ENCODE peak calls at places on chromosomes 11 and 22, in six cellular contexts. One of them, this sample, is unnamed.
A peak's percentile ranks its signal among the peaks of the same experiment; 100 is the strongest.

GRCh38 chr22:34099278-34099677 is 179.0 kb upstream of the LARGE1 start:
- DNase-seq in HFFc6: no peak
- DNase-seq in fibroblast of lung: no peak
- DNase-seq in left ventricle myocardium inferior: no peak
- DNase-seq in nephron progenitor cell: no peak
- DNase-seq in B cell: no peak
- DNase-seq in this sample: no peak

GRCh38 chr11:12184696-12185095 is 74.3 kb downstream of the MICAL2 start:
- DNase-seq in HFFc6: peak; percentile 20
- DNase-seq in fibroblast of lung: peak; percentile 56
- DNase-seq in left ventricle myocardium inferior: no peak
- DNase-seq in nephron progenitor cell: no peak
- DNase-seq in B cell: no peak
- DNase-seq in this sample: no peak

GRCh38 chr11:118339281-118340045 is 3.0 kb downstream of the CD3D start:
- DNase-seq in HFFc6: no peak
- DNase-seq in fibroblast of lung: no peak
- DNase-seq in left ventricle myocardium inferior: no peak
- DNase-seq in nephron progenitor cell: no peak
- DNase-seq in B cell: no peak
- DNase-seq in this sample: peak; percentile 34

GRCh38 chr11:66144000-66144678 is 74.1 kb downstream of the PACS1 start:
- DNase-seq in HFFc6: no peak
- DNase-seq in fibroblast of lung: no peak
- DNase-seq in left ventricle myocardium inferior: no peak
- DNase-seq in nephron progenitor cell: no peak
- DNase-seq in B cell: no peak
- DNase-seq in this sample: no peak

GRCh38 chr11:134207538-134208239 is 16.1 kb downstream of the NCAPD3 start:
- DNase-seq in HFFc6: peak; percentile 6
- DNase-seq in fibroblast of lung: no peak
- DNase-seq in left ventricle myocardium inferior: peak; percentile 25
- DNase-seq in nephron progenitor cell: peak; percentile 65
- DNase-seq in B cell: no peak
- DNase-seq in this sample: peak; percentile 79

GRCh38 chr11:116397556-116398167 is 375.1 kb downstream of the BUD13 start:
- DNase-seq in HFFc6: no peak
- DNase-seq in fibroblast of lung: peak; percentile 30
- DNase-seq in left ventricle myocardium inferior: no peak
- DNase-seq in nephron progenitor cell: no peak
- DNase-seq in B cell: no peak
- DNase-seq in this sample: no peak

GRCh38 chr11:1640076-1640946 is 10.7 kb downstream of the KRTAP5-5 start:
- DNase-seq in HFFc6: no peak
- DNase-seq in fibroblast of lung: no peak
- DNase-seq in left ventricle myocardium inferior: no peak
- DNase-seq in nephron progenitor cell: peak; percentile 74
- DNase-seq in B cell: peak; percentile 72
- DNase-seq in this sample: peak; percentile 26

GRCh38 chr11:65435330-65435931 is 12.8 kb downstream of the NEAT1 start:
- DNase-seq in HFFc6: no peak
- DNase-seq in fibroblast of lung: no peak
- DNase-seq in left ventricle myocardium inferior: no peak
- DNase-seq in nephron progenitor cell: no peak
- DNase-seq in B cell: no peak
- DNase-seq in this sample: no peak

GRCh38 chr11:45798793-45799441 is 6.0 kb upstream of the SLC35C1 start:
- DNase-seq in HFFc6: no peak
- DNase-seq in fibroblast of lung: no peak
- DNase-seq in left ventricle myocardium inferior: no peak
- DNase-seq in nephron progenitor cell: no peak
- DNase-seq in B cell: no peak
- DNase-seq in this sample: no peak

GRCh38 chr11:2462986-2463765 is 18.4 kb downstream of the KCNQ1 start:
- DNase-seq in HFFc6: no peak
- DNase-seq in fibroblast of lung: no peak
- DNase-seq in left ventricle myocardium inferior: peak; percentile 82
- DNase-seq in nephron progenitor cell: no peak
- DNase-seq in B cell: peak; percentile 62
- DNase-seq in this sample: no peak

GRCh38 chr11:79100093-79100704 is 340.6 kb downstream of the TENM4 start:
- DNase-seq in HFFc6: peak; percentile 19
- DNase-seq in fibroblast of lung: peak; percentile 51
- DNase-seq in left ventricle myocardium inferior: no peak
- DNase-seq in nephron progenitor cell: peak; percentile 49
- DNase-seq in B cell: peak; percentile 48
- DNase-seq in this sample: peak; percentile 52

GRCh38 chr11:71370895-71371673 is 77.1 kb downstream of the DHCR7 start:
- DNase-seq in HFFc6: no peak
- DNase-seq in fibroblast of lung: no peak
- DNase-seq in left ventricle myocardium inferior: no peak
- DNase-seq in nephron progenitor cell: no peak
- DNase-seq in B cell: no peak
- DNase-seq in this sample: no peak

GRCh38 chr11:69444381-69445130 is 36.9 kb upstream of the LINC01488 start:
- DNase-seq in HFFc6: peak; percentile 94
- DNase-seq in fibroblast of lung: peak; percentile 90
- DNase-seq in left ventricle myocardium inferior: peak; percentile 70
- DNase-seq in nephron progenitor cell: peak; percentile 60
- DNase-seq in B cell: no peak
- DNase-seq in this sample: peak; percentile 8

GRCh38 chr22:37544955-37545702 is 15.2 kb upstream of the CDC42EP1 start:
- DNase-seq in HFFc6: peak; percentile 63
- DNase-seq in fibroblast of lung: peak; percentile 44
- DNase-seq in left ventricle myocardium inferior: peak; percentile 68
- DNase-seq in nephron progenitor cell: peak; percentile 70
- DNase-seq in B cell: peak; percentile 54
- DNase-seq in this sample: peak; percentile 80

GRCh38 chr11:117309310-117309709 is 6.7 kb downstream of the BACE1 start:
- DNase-seq in HFFc6: no peak
- DNase-seq in fibroblast of lung: no peak
- DNase-seq in left ventricle myocardium inferior: no peak
- DNase-seq in nephron progenitor cell: no peak
- DNase-seq in B cell: no peak
- DNase-seq in this sample: no peak

GRCh38 chr22:36258750-36259619 is 6.1 kb downstream of the APOL1 start:
- DNase-seq in HFFc6: no peak
- DNase-seq in fibroblast of lung: peak; percentile 53
- DNase-seq in left ventricle myocardium inferior: peak; percentile 34
- DNase-seq in nephron progenitor cell: peak; percentile 52
- DNase-seq in B cell: no peak
- DNase-seq in this sample: peak; percentile 76

GRCh38 chr11:67262731-67263675 is 3.3 kb upstream of the GRK2 start:
- DNase-seq in HFFc6: peak; percentile 75
- DNase-seq in fibroblast of lung: peak; percentile 77
- DNase-seq in left ventricle myocardium inferior: peak; percentile 83
- DNase-seq in nephron progenitor cell: peak; percentile 82
- DNase-seq in B cell: peak; percentile 90
- DNase-seq in this sample: peak; percentile 84

GRCh38 chr11:12235945-12236743 is 125.8 kb downstream of the MICAL2 start:
- DNase-seq in HFFc6: peak; percentile 68
- DNase-seq in fibroblast of lung: peak; percentile 92
- DNase-seq in left ventricle myocardium inferior: no peak
- DNase-seq in nephron progenitor cell: no peak
- DNase-seq in B cell: peak; percentile 43
- DNase-seq in this sample: peak; percentile 86

GRCh38 chr11:104650234-104650633 is 248.0 kb downstream of the CASP12 start:
- DNase-seq in HFFc6: no peak
- DNase-seq in fibroblast of lung: no peak
- DNase-seq in left ventricle myocardium inferior: no peak
- DNase-seq in nephron progenitor cell: peak; percentile 12
- DNase-seq in B cell: no peak
- DNase-seq in this sample: peak; percentile 54

GRCh38 chr11:119091083-119091650 is 6.5 kb downstream of the HMBS start:
- DNase-seq in HFFc6: no peak
- DNase-seq in fibroblast of lung: no peak
- DNase-seq in left ventricle myocardium inferior: no peak
- DNase-seq in nephron progenitor cell: no peak
- DNase-seq in B cell: no peak
- DNase-seq in this sample: no peak

GRCh38 chr22:30457964-30458363 is 13.9 kb downstream of the SEC14L3 start:
- DNase-seq in HFFc6: peak; percentile 8
- DNase-seq in fibroblast of lung: no peak
- DNase-seq in left ventricle myocardium inferior: no peak
- DNase-seq in nephron progenitor cell: no peak
- DNase-seq in B cell: no peak
- DNase-seq in this sample: no peak

GRCh38 chr11:77125695-77126094 is 2.4 kb upstream of the MYO7A start:
- DNase-seq in HFFc6: no peak
- DNase-seq in fibroblast of lung: no peak
- DNase-seq in left ventricle myocardium inferior: no peak
- DNase-seq in nephron progenitor cell: no peak
- DNase-seq in B cell: no peak
- DNase-seq in this sample: no peak
- TF ChIP-seq CTCF in HFFc6: no peak
- TF ChIP-seq CTCF in fibroblast of lung: no peak
- TF ChIP-seq CTCF in left ventricle myocardium inferior: no peak
- TF ChIP-seq CTCF in nephron progenitor cell: no peak
- TF ChIP-seq CTCF in B cell: no peak
- TF ChIP-seq CTCF in this sample: no peak

DNA sequence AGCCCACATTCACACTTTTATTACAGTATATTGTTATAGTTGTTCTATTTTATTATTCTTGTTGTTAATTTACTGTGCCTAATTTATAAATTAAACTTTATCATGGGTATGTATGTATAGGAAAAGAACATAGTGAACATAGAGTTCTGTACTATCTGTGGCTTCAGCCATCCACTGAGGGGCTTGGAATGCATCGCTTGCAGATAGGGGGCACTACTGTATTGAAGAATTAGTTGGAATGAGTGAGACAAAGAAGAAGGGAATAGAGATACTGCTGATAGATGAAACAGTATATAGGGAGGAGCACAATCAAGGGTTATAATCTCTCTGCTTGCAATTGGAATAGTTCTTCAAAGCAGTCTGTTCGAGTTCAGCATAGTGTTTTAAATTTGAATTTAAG is 432.2 kb downstream of the RAB38 start:
- DNase-seq in HFFc6: no peak
- DNase-seq in fibroblast of lung: no peak
- DNase-seq in left ventricle myocardium inferior: no peak
- DNase-seq in nephron progenitor cell: no peak
- DNase-seq in B cell: no peak
- DNase-seq in this sample: peak; percentile 2
- TF ChIP-seq CTCF in HFFc6: no peak
- TF ChIP-seq CTCF in fibroblast of lung: no peak
- TF ChIP-seq CTCF in left ventricle myocardium inferior: no peak
- TF ChIP-seq CTCF in nephron progenitor cell: peak; percentile 21
- TF ChIP-seq CTCF in B cell: no peak
- TF ChIP-seq CTCF in this sample: no peak

DNA sequence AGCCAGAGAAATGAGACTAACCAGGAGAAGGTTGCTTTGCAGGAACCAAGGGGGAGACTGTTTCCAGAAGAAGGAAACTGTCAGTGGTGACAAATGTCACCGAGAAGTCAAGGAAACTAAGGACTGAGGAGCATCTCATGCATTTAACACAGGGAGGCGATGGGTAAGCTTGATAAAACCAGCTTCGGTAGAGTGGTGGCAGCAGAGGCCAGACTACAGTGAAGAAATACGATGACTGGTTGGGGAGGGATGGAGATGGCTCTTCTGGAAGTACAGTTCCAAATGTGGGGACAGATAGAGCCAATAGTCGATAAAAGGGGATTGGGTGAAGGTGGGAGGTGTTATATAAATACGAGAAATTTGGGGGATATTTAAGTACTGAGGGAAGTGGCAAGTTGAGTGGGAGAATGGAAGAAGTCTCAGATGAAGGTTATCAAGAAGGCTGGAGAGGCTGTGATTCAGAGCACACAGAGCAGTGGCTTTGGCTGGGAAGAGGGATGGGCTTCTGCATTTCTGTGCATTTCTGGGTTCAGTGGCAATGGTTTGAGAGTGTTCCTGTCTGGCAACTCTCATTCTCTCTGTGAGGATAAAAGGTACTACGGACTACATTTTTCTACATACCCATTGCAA is 29.2 kb downstream of the SC5D start:
- DNase-seq in HFFc6: peak; percentile 16
- DNase-seq in fibroblast of lung: peak; percentile 10
- DNase-seq in left ventricle myocardium inferior: no peak
- DNase-seq in nephron progenitor cell: no peak
- DNase-seq in B cell: no peak
- DNase-seq in this sample: peak; percentile 42
- TF ChIP-seq CTCF in HFFc6: peak; percentile 57
- TF ChIP-seq CTCF in fibroblast of lung: peak; percentile 21
- TF ChIP-seq CTCF in left ventricle myocardium inferior: peak; percentile 64
- TF ChIP-seq CTCF in nephron progenitor cell: no peak
- TF ChIP-seq CTCF in B cell: peak; percentile 30
- TF ChIP-seq CTCF in this sample: no peak

GRCh38 chr11:75214411-75214821 is 26.2 kb upstream of the TPBGL start:
- DNase-seq in HFFc6: peak; percentile 67
- DNase-seq in fibroblast of lung: peak; percentile 68
- DNase-seq in left ventricle myocardium inferior: peak; percentile 77
- DNase-seq in nephron progenitor cell: peak; percentile 98
- DNase-seq in B cell: no peak
- DNase-seq in this sample: peak; percentile 90
- TF ChIP-seq CTCF in HFFc6: peak; percentile 52
- TF ChIP-seq CTCF in fibroblast of lung: peak; percentile 30
- TF ChIP-seq CTCF in left ventricle myocardium inferior: peak; percentile 44
- TF ChIP-seq CTCF in nephron progenitor cell: peak; percentile 48
- TF ChIP-seq CTCF in B cell: no peak
- TF ChIP-seq CTCF in this sample: no peak

This sample was measured in activated CD8-positive, alpha-beta T cell treated with anti-CD3 and anti-CD28 coated beads for 36 hours.